ENCODE peak calls at places on chromosomes 4 and X, in six cellular contexts. R, A, N, T, O and D are unnamed samples.
A peak's percentile ranks its signal among the peaks of the same experiment; 100 is the strongest.

GRCh38 chrX:17732138-17732783 is 5.0 kb upstream of the SCML1 start:
- DNase-seq in R (no peak), A (no peak), N (no peak), T (no peak), O (no peak), D (no peak)

GRCh38 chrX:117138070-117138469 is 675.3 kb upstream of the CT83 start:
- DNase-seq in R (no peak), A (no peak), N (no peak), T (no peak), O (no peak), D (no peak)

GRCh38 chrX:133402042-133402453 is 13.2 kb downstream of the GPC4 start:
- DNase-seq in R (no peak), A (peak; percentile 94), N (no peak), T (no peak), O (no peak), D (peak; percentile 42)

GRCh38 chr4:7877131-7877530 is 62.5 kb downstream of the AFAP1 start:
- DNase-seq in R (no peak), A (no peak), N (no peak), T (no peak), O (no peak), D (no peak)

GRCh38 chr4:26786916-26787315 is 73.7 kb upstream of the STIM2 start:
- DNase-seq in R (no peak), A (no peak), N (no peak), T (no peak), O (no peak), D (no peak)

GRCh38 chrX:47843363-47843762 is 6.7 kb downstream of the ZNF81 start:
- DNase-seq in R (no peak), A (no peak), N (no peak), T (no peak), O (no peak), D (no peak)

GRCh38 chr4:36267491-36268254 is 13.7 kb upstream of the DTHD1 start:
- DNase-seq in R (no peak), A (no peak), N (no peak), T (no peak), O (no peak), D (no peak)

GRCh38 chr4:182449960-182450359 is 206.8 kb downstream of the TENM3 start:
- DNase-seq in R (no peak), A (peak; percentile 37), N (no peak), T (no peak), O (no peak), D (no peak)

GRCh38 chr4:165874072-165874798 is 1.2 kb downstream of the TLL1 start:
- DNase-seq in R (no peak), A (peak; percentile 16), N (no peak), T (no peak), O (no peak), D (no peak)

GRCh38 chr4:85496933-85497332 is 22.0 kb downstream of the ARHGAP24 start:
- DNase-seq in R (no peak), A (peak; percentile 84), N (no peak), T (no peak), O (no peak), D (no peak)

GRCh38 chrX:122046226-122046625 is 998.8 kb downstream of the GLUD2 start:
- DNase-seq in R (no peak), A (no peak), N (no peak), T (no peak), O (no peak), D (no peak)

GRCh38 chr4:73440653-73441052 is 4.6 kb downstream of the AFP start:
- DNase-seq in R (no peak), A (no peak), N (no peak), T (no peak), O (no peak), D (no peak)

GRCh38 chr4:140150636-140150885 is 3.4 kb downstream of the MAML3 start:
- DNase-seq in R (no peak), A (no peak), N (no peak), T (no peak), O (peak; percentile 89), D (no peak)

GRCh38 chrX:19852014-19853005 is 35.1 kb downstream of the SH3KBP1 start:
- DNase-seq in R (peak; percentile 55), A (peak; percentile 38), N (no peak), T (no peak), O (no peak), D (no peak)

GRCh38 chr4:102474736-102475504 is 26.2 kb upstream of the NFKB1 start:
- DNase-seq in R (no peak), A (no peak), N (no peak), T (no peak), O (no peak), D (no peak)

GRCh38 chr4:142728209-142728608 is 117.9 kb downstream of the INPP4B start:
- DNase-seq in R (no peak), A (no peak), N (no peak), T (no peak), O (no peak), D (no peak)

GRCh38 chr4:91488946-91489345 is 814.8 kb upstream of the GRID2 start:
- DNase-seq in R (no peak), A (peak; percentile 7), N (no peak), T (no peak), O (no peak), D (no peak)

GRCh38 chrX:6228720-6229119 is at the start of gene NLGN4X:
- DNase-seq in R (no peak), A (peak; percentile 6), N (no peak), T (no peak), O (no peak), D (peak; percentile 10)

GRCh38 chr4:98505991-98506390 is 152.4 kb downstream of the TSPAN5 start:
- DNase-seq in R (no peak), A (no peak), N (no peak), T (no peak), O (no peak), D (no peak)

GRCh38 chr4:169305651-169306050 is 34.9 kb upstream of the SH3RF1 start:
- DNase-seq in R (no peak), A (peak; percentile 23), N (no peak), T (no peak), O (no peak), D (no peak)

GRCh38 chrX:255923-256331 is 25.3 kb upstream of the PLCXD1 start:
- DNase-seq in R (no peak), A (no peak), N (no peak), T (no peak), O (peak; percentile 28), D (no peak)

GRCh38 chrX:57651169-57651919 is 28.7 kb downstream of the NLRP2B start:
- DNase-seq in R (no peak), A (no peak), N (no peak), T (no peak), O (no peak), D (no peak)

GRCh38 chrX:57655065-57655464 is 25.0 kb downstream of the NLRP2B start:
- DNase-seq in R (no peak), A (no peak), N (no peak), T (no peak), O (no peak), D (no peak)

GRCh38 chrX:57647020-57647419 is 33.0 kb downstream of the NLRP2B start:
- DNase-seq in R (no peak), A (no peak), N (no peak), T (no peak), O (no peak), D (no peak)

GRCh38 chrX:57652705-57653104 is 27.4 kb downstream of the NLRP2B start:
- DNase-seq in R (no peak), A (no peak), N (no peak), T (no peak), O (no peak), D (no peak)
- H3K4me3 ChIP-seq in R (no peak overlapping the region), A (no peak overlapping the region), N (no peak overlapping the region), T (no peak overlapping the region), O (no peak overlapping the region), D (no peak overlapping the region)

GRCh38 chrX:108316456-108316855 is 121.8 kb downstream of the COL4A6 start:
- DNase-seq in R (no peak), A (no peak), N (no peak), T (no peak), O (no peak), D (no peak)

GRCh38 chrX:108323751-108324150 is 114.5 kb downstream of the COL4A6 start:
- DNase-seq in R (no peak), A (no peak), N (no peak), T (no peak), O (no peak), D (no peak)

DNA sequence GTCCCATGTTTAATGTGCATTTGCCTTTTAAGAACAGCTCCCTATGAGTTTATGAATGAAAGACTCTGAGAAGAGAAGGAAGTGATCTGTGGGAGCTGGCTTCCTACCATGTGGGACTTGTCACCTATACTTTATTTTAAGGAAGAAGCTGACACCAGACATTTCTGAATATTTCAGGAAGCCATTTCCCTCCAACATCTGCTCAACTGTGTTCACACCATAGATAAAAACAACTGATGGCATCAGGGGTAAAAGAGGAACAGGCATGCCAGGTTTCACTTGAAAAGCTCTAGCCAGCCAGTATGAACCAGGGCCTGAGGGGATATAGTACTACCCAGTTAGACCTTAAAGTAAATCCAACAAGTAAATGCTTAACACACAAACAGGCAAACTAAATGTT is 116.0 kb downstream of the COL4A6 start:
- DNase-seq in R (no peak), A (no peak), N (no peak), T (no peak), O (no peak), D (no peak)
- H3K4me3 ChIP-seq in R (no peak overlapping the region), A (no peak overlapping the region), N (no peak overlapping the region), T (no peak overlapping the region), O (no peak overlapping the region), D (no peak overlapping the region)

GRCh38 chrX:2703991-2704369 is 12.9 kb downstream of the CD99 start:
- DNase-seq in R (peak; percentile 55), A (peak; percentile 57), N (no peak), T (no peak), O (no peak), D (no peak)
- H3K4me3 ChIP-seq in R (no peak overlapping the region), A (no peak overlapping the region), N (no peak overlapping the region), T (no peak overlapping the region), O (no peak overlapping the region), D (peak overlapping the region; percentile 40)

GRCh38 chr4:55345980-55346850 is at the start of gene SRD5A3:
- DNase-seq in R (peak; percentile 90), A (peak; percentile 75), N (peak; percentile 71), T (peak; percentile 48), O (peak; percentile 92), D (peak; percentile 45)

GRCh38 chr4:55346851-55347255 is 811 bp downstream of the SRD5A3 start:
- DNase-seq in R (no peak), A (no peak), N (no peak), T (no peak), O (no peak), D (no peak)

GRCh38 chr4:55348436-55348835 is 2.4 kb downstream of the SRD5A3 start:
- DNase-seq in R (no peak), A (no peak), N (no peak), T (no peak), O (no peak), D (no peak)

GRCh38 chr4:55345054-55345453 is 988 bp upstream of the SRD5A3 start:
- DNase-seq in R (no peak), A (no peak), N (no peak), T (no peak), O (no peak), D (no peak)

DNA sequence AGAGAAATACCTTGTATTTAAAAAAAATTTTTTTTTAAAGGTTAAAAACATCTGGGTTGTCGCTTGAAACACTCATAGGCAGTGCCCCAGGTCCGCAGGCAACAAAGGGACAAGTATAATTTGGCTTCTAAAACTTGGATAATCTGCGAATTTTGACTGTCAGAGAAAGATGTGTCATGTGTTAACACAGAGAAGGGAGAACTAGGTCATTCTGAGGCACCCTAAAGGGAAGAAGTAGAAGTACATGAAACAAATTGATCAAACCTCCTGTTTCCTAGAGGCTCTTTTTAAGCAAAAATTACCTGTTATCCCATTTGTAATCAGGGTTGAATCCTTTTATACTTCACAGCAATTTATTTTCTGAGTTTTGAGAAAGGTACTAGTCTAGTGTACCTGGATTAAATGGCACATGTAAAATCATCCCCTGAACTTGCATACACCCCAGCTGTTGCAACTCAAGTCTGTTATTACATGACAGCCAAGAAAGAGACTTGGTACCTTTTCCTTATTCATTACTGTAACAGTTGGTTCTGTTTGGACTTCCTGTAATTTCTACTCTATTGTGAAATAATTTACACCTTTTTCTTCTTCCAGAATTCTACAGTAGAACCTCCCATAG is 1.7 kb downstream of the SRD5A3 start:
- DNase-seq in R (no peak), A (no peak), N (no peak), T (no peak), O (no peak), D (peak; percentile 38)
- H3K4me3 ChIP-seq in R (no peak overlapping the region), A (no peak overlapping the region), N (no peak overlapping the region), T (no peak overlapping the region), O (no peak overlapping the region), D (peak overlapping the region; percentile 85)